ENCODE peak calls at places on chromosomes 16 and 17, in ten cellular contexts. N is endothelial cell of umbilical vein; U is A549; G is fibroblast of pulmonary artery; S is colonic mucosa; H is astrocyte of the spinal cord; D is PC-9; K is thoracic aorta; I is prostate gland; E is CD8-positive, alpha-beta T cell. W is an unnamed sample.

GRCh38 chr17:8673621-8674020 is 43.1 kb upstream of the MYH10 start:
- DNase-seq in H (peak), K (no peak), N (peak), U (no peak), I (no peak), G (peak), E (no peak), D (no peak), S (no peak), W (no peak)

GRCh38 chr17:10699861-10700260 is 2.5 kb downstream of the ADPRM start:
- DNase-seq in G (peak), K (no peak), N (no peak), I (no peak), U (no peak), E (no peak), D (no peak), H (no peak), S (no peak), W (no peak)

GRCh38 chr17:46765491-46765890 is 53.0 kb downstream of the WNT3 start:
- DNase-seq in I (no peak), N (no peak), E (no peak), K (no peak), D (no peak), S (no peak), H (no peak), G (no peak), U (no peak), W (no peak)

GRCh38 chr16:67796099-67796718 is 10.2 kb downstream of the RANBP10 start:
- DNase-seq in H (no peak), N (no peak), I (no peak), E (no peak), D (no peak), U (no peak), K (no peak), S (no peak), G (no peak), W (peak)

GRCh38 chr16:70749681-70750601 is 51.0 kb downstream of the VAC14 start:
- DNase-seq in N (peak), H (peak), K (no peak), D (no peak), U (no peak), I (no peak), G (no peak), S (no peak), E (no peak), W (no peak)

GRCh38 chr17:5759501-5759925 is 175.2 kb upstream of the NLRP1 start:
- DNase-seq in D (no peak), E (no peak), K (no peak), G (peak), S (no peak), N (peak), I (no peak), U (no peak), H (no peak), W (peak)

GRCh38 chr17:1047177-1047885 is 50.4 kb downstream of the TIMM22 start:
- DNase-seq in D (no peak), K (peak), G (peak), S (no peak), U (no peak), I (no peak), N (peak), E (no peak), H (peak), W (no peak)

GRCh38 chr16:78902291-78902690 is 698.2 kb downstream of the MAF start:
- DNase-seq in H (no peak), D (no peak), N (no peak), S (no peak), I (no peak), U (no peak), E (no peak), K (no peak), G (no peak), W (no peak)

GRCh38 chr16:72246423-72246822 is 74.5 kb upstream of the PMFBP1 start:
- DNase-seq in E (no peak), K (no peak), G (no peak), N (no peak), S (no peak), I (no peak), D (no peak), U (no peak), H (no peak), W (no peak)

GRCh38 chr16:4373909-4374742 is 2.5 kb downstream of the VASN start:
- DNase-seq in I (peak), H (peak), E (no peak), N (no peak), K (peak), U (peak), G (peak), D (peak), S (peak), W (peak)

GRCh38 chr17:80192268-80192667 is 22.4 kb downstream of the CARD14 start:
- DNase-seq in G (peak), I (peak), E (no peak), K (no peak), H (no peak), D (no peak), S (no peak), U (no peak), N (peak), W (peak)

GRCh38 chr16:86455116-86455515 is 55.2 kb upstream of the FOXF1 start:
- DNase-seq in G (peak), N (no peak), I (no peak), K (no peak), U (no peak), H (peak), D (no peak), E (no peak), S (no peak), W (no peak)

GRCh38 chr17:61878984-61879612 is 15.8 kb upstream of the BRIP1 start:
- DNase-seq in E (no peak), D (no peak), H (no peak), G (no peak), U (no peak), I (no peak), S (no peak), K (no peak), N (no peak), W (no peak)

GRCh38 chr17:50817142-50817751 is 18.1 kb upstream of the WFIKKN2 start:
- DNase-seq in I (no peak), E (peak), G (peak), N (no peak), U (peak), S (peak), D (no peak), K (no peak), H (no peak), W (no peak)

GRCh38 chr16:86668136-86668535 is 89.8 kb downstream of the FOXL1 start:
- DNase-seq in I (no peak), D (no peak), S (no peak), K (no peak), G (peak), N (peak), U (no peak), E (no peak), H (peak), W (peak)

GRCh38 chr16:68279726-68280125 is 15.4 kb downstream of the SLC7A6 start:
- DNase-seq in S (no peak), U (no peak), K (no peak), E (no peak), D (no peak), I (no peak), G (no peak), N (no peak), H (no peak), W (no peak)

GRCh38 chr16:88593489-88593888 is 23.3 kb downstream of the ZC3H18 start:
- DNase-seq in G (no peak), S (no peak), E (no peak), K (no peak), D (no peak), N (no peak), I (no peak), H (no peak), U (no peak), W (no peak)

GRCh38 chr17:72725432-72726068 is 366.9 kb downstream of the SLC39A11 start:
- DNase-seq in E (peak), H (peak), I (peak), S (peak), N (peak), K (no peak), U (peak), D (no peak), G (peak), W (peak)

GRCh38 chr17:72724375-72724774 is 368.1 kb downstream of the SLC39A11 start:
- DNase-seq in G (no peak), S (no peak), E (no peak), I (no peak), U (no peak), H (peak), D (peak), N (no peak), K (no peak), W (peak)

GRCh38 chr17:72730091-72730490 is 362.4 kb downstream of the SLC39A11 start:
- DNase-seq in D (no peak), I (no peak), E (no peak), S (no peak), H (no peak), G (peak), K (no peak), N (peak), U (no peak), W (no peak)

DNA sequence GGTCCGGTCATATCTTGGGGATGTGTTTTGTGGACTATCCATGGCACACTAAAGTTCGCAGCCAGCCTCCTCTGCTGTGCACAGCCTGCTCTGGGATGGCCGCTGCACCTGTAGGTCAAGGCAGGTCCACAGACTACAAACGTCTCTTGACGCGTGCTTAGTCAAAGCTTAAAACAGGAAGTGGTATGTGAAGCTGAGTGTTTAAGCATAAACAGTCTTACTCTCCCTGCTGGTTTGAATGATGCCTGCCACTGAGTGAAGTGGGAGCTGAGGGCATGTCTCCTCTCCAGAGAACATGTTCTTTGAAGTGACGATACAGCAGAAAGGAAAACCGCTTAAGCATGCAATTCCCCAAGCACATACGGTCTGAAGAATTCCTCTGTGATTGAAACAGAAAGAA is 365.6 kb downstream of the SLC39A11 start:
- DNase-seq in U (no peak), H (peak), S (no peak), N (no peak), E (peak), D (no peak), G (no peak), K (no peak), I (no peak), W (peak)
- TF ChIP-seq CTCF in U (no peak), H (peak), S (no peak), N (no peak), E (no peak), D (no peak), G (no peak), K (no peak), I (no peak), W (no peak)

DNA sequence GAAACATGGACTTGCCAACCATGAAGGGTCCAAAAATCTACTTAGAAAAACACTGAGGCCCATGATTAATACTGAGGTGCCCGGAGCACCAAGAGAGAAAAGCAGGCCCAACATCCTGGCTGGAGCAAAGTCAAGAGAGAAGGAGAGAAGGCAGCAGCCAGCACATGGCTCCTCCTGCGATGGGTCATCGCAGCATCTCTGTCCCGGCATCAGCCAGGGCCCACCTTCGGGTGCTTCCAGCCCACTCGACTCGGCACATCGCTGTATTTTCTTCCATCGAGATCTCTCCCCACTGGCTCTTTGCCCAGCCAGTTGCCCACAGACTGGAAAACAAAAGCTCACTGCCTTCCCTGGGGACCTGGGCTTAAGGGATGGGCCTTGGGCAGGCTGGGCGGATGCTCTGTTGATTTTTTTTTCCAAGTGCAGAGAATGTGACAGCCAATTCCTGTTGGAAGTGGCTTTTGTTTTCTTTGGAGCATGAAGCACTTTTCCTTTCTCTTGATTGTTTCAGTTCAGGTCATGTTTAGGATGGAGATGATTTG is 58.1 kb downstream of the CYB5B start:
- DNase-seq in E (no peak), U (no peak), G (peak), N (peak), H (peak), K (peak), I (peak), S (peak), D (no peak), W (no peak)
- H3K4me3 ChIP-seq in E (no peak), U (no peak), G (peak), N (no peak), H (no peak), K (peak), I (no peak), S (no peak), D (no peak), W (no peak)

GRCh38 chr17:45288825-45289224 is 26.9 kb upstream of the SPATA32 start:
- DNase-seq in N (no peak), G (no peak), K (no peak), S (no peak), H (no peak), U (no peak), D (no peak), I (peak), E (no peak), W (no peak)
- TF ChIP-seq CTCF in N (no peak), G (no peak), K (no peak), S (no peak), H (no peak), U (no peak), D (no peak), I (no peak), E (no peak), W (no peak)

DNA sequence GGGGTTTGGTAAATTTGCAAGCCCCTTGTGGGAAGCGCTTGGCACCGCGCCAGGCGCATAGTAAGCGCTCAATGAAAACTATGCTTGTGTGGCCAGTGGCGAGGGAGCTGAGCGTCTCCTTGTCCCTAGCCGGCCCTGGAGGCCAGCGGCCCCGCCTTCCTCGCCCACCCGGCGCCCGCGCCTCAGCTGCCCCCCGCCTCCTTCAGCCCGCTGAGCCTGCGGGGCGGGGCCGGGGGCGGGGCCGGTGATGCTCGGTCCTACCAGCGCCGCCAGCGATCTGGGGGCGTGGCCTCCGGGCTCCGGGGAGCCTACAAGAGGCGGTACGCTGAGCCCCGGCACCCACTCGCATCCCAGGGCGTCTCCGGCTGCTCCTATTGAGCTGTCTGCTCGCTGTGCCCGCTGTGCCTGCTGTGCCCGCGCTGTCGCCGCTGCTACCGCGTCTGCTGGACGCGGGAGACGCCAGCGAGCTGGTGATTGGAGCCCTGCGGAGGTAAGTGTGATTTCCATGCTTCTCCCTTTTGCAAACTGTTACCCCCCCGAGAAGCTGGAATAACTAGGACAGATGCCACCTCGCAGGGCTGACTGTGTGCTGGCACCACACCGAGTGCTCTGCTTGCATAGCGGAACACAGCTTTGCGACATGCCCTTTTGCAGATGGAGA is at the start of gene CRISPLD2:
- DNase-seq in U (peak), G (peak), I (peak), D (peak), H (peak), E (peak), N (peak), S (peak), K (peak), W (peak)
- H3K4me3 ChIP-seq in U (peak), G (peak), I (peak), D (peak), H (peak), E (peak), N (peak), S (peak), K (peak), W (peak)

DNA sequence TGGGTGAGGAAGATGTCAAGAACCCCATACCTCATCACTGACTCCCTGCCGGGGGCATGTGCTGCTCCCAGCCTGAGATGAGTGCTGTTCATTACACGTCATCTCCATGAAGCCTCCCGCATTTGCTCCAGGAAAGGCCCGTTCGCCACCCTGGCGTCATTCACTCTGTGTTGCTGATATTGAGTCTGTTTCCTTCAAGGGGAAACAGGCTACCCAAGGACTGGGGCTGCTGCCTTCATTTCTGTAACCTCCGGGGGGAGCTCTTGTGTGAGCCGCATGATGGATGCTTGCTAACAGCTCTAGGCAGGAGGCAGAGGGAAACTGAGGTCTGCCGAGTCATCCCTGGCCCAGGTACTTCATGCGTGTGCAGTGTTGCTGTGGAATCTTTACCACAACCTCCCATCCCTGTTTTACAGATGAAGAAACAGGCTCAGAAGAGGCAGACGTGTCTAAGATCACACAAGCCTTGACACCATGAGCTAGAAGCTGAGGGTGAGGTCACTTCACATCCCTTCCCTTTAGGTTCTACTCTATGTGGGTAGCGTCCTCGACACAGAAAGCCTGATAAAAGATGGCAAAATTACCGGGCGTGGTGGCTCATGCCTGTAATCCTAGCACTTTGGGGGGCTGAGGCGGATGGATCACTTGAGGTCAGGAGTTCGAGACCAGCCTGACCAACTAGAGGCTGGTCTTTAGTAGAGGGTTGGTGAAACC is 3.5 kb upstream of the ARMC5 start:
- DNase-seq in G (no peak), H (no peak), D (no peak), S (no peak), I (no peak), E (no peak), U (no peak), K (no peak), N (peak), W (peak)
- TF ChIP-seq CTCF in G (peak), H (peak), D (peak), S (no peak), I (no peak), E (peak), U (peak), K (no peak), N (peak), W (peak)

W was measured in epithelial cell of esophagus.